ENCODE peak calls at places on chromosomes 6 and 20, in eight cellular contexts. H is endothelial cell of umbilical vein, F is GM12878, G is mammary epithelial cell, O is GM23338, U is PC-3, V is fibroblast of lung, L is HepG2. S is an unnamed sample.

GRCh38 chr20:57440678-57441509 is 49.7 kb downstream of the RBM38 start:
- DNase-seq in U (no peak), G (no peak), O (peak; percentile 42), H (no peak), L (no peak), F (no peak), V (peak; percentile 46), S (no peak)

GRCh38 chr6:3137057-3137777 is 18.7 kb downstream of the BPHL start:
- DNase-seq in H (no peak), U (no peak), F (no peak), O (no peak), L (no peak), V (no peak), G (no peak), S (no peak)

GRCh38 chr6:43847741-43848630 is 78.0 kb downstream of the VEGFA start:
- DNase-seq in F (no peak), O (no peak), G (no peak), H (no peak), V (peak; percentile 35), U (peak; percentile 45), L (no peak), S (no peak)

GRCh38 chr6:23413327-23414203 is 712.5 kb upstream of the NRSN1 start:
- DNase-seq in U (no peak), L (no peak), F (no peak), G (no peak), O (no peak), V (peak; percentile 40), H (no peak), S (no peak)

GRCh38 chr20:20233041-20233514 is 134.8 kb upstream of the INSM1 start:
- DNase-seq in L (no peak), G (no peak), H (peak; percentile 10), V (no peak), U (no peak), O (no peak), F (no peak), S (no peak)

GRCh38 chr6:169393753-169394152 is 140.1 kb upstream of the THBS2 start:
- DNase-seq in G (no peak), F (no peak), V (no peak), H (no peak), O (no peak), L (no peak), U (no peak), S (no peak)

GRCh38 chr6:127971945-127972391 is 71.1 kb upstream of the THEMIS start:
- DNase-seq in H (peak; percentile 46), V (peak; percentile 93), L (peak; percentile 6), U (peak; percentile 89), O (no peak), F (no peak), G (peak; percentile 82), S (peak; percentile 4)

GRCh38 chr20:2637246-2637645 is 15.2 kb upstream of the NOP56 start:
- DNase-seq in H (no peak), O (no peak), F (no peak), L (no peak), V (no peak), G (no peak), U (no peak), S (no peak)

GRCh38 chr6:3419624-3420272 is 37.1 kb downstream of the SLC22A23 start:
- DNase-seq in O (no peak), F (no peak), L (peak; percentile 87), H (no peak), V (peak; percentile 79), G (peak; percentile 79), U (peak; percentile 89), S (no peak)

GRCh38 chr20:47847882-47848485 is 62.7 kb upstream of the SULF2 start:
- DNase-seq in G (no peak), L (no peak), O (no peak), V (peak; percentile 21), F (no peak), H (no peak), U (peak; percentile 38), S (no peak)

GRCh38 chr6:62429781-62430180 is 143.8 kb upstream of the KHDRBS2 start:
- DNase-seq in G (no peak), H (no peak), F (no peak), U (no peak), V (no peak), L (no peak), O (no peak), S (no peak)

GRCh38 chr6:108989700-108990099 is 104.9 kb downstream of the SESN1 start:
- DNase-seq in O (no peak), F (no peak), L (peak; percentile 45), G (no peak), H (no peak), U (no peak), V (no peak), S (no peak)

GRCh38 chr6:33609444-33610034 is 11.6 kb upstream of the ITPR3 start:
- DNase-seq in V (peak; percentile 88), O (no peak), L (no peak), H (no peak), G (peak; percentile 38), F (no peak), U (peak; percentile 70), S (no peak)

DNA sequence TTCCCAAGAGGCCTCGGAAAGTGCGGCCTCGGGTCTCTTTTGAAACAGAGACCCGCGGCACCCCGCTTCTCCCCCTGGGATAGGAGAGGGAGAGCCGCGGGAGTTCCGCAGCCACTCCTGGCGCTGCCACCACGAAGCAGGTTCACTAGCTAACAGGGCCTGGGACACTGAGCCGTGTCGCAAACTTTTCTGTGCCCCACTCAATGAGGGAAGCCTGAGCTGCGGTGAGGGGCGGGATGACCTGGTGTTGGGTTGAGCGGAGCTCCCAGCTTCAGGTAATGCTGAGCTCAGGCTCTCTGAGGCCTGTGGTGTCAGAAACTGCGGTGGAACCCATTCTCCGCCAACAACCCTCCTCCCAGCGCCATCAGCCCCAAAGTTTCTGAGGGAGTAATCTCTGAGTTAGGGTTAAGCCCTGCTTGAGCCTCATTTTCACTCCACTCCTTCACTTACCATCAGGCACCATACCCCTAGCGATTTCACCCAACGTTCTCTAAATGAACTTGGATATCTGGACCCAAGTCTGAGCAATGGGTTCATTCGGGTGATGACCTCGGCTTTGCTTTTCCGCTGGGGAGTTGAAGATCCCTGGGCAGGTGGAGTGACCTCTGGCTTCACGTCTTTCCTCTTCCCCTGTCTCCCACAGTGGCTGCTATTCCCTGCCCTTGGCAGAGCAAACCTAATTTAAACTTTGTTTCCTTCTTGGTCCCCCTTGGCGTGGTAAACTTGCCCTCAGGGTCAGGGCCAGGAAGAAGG is 7.6 kb upstream of the TFAP2A start:
- DNase-seq in O (no peak), V (no peak), H (no peak), L (no peak), F (no peak), U (no peak), G (no peak), S (no peak)
- TF ChIP-seq EZH2 in O (peak; percentile 73), V (no peak), H (no peak), L (no peak), F (no peak), U (no peak), G (no peak), S (no peak)

GRCh38 chr20:37296371-37296770 is 6.9 kb downstream of the MANBAL start:
- DNase-seq in G (no peak), F (no peak), L (no peak), V (no peak), H (peak; percentile 39), O (no peak), U (no peak), S (no peak)

GRCh38 chr20:37299718-37300529 is 10.5 kb downstream of the MANBAL start:
- DNase-seq in L (peak; percentile 52), U (no peak), G (no peak), F (no peak), V (peak; percentile 74), H (no peak), O (no peak), S (no peak)

GRCh38 chr20:37297066-37297736 is 7.7 kb downstream of the MANBAL start:
- DNase-seq in O (no peak), F (no peak), L (no peak), H (no peak), G (peak; percentile 57), U (peak; percentile 71), V (peak; percentile 97), S (no peak)

GRCh38 chr20:37301120-37301519 is 11.7 kb downstream of the MANBAL start:
- DNase-seq in V (no peak), U (no peak), G (no peak), F (no peak), L (no peak), H (no peak), O (no peak), S (no peak)

DNA sequence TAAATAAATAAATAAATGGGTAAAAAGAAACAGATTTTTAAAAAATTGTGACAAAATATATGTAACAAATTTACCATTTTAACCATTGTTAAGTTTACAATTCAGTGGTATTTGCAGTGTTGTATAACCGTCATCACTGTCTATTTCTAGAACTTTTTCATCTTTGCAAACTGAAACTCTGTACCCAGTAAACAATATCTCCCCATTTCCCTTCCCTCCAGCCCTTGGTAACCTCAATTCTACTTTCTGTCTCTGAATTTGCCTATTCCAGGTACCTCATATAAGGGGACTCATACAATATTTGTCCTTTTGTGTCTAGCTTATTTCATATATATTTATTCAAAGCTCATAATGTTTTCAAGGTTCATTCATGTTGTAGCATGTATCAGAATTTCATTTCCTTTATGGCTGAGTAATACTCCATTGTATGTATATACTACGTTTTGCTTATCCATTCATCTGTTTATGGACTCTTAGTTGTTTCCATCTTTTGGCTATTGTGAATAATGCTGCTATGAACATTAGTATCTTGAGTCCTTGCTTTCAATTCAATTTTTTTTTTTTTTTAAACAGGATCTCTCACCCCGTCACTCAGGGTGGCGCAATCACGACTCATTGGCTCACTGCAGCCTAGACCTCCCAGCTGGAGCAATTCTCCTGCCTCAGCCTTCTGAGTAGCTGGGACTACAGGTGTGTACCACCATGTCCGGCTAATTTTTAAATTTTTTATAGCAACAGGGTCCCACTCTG is 8.9 kb downstream of the MANBAL start:
- DNase-seq in V (no peak), F (no peak), G (peak; percentile 79), O (no peak), U (peak; percentile 22), L (no peak), H (no peak), S (no peak)
- H3K4me3 ChIP-seq in V (no peak overlapping the region), F (no peak overlapping the region), G (no peak overlapping the region), O (no peak overlapping the region), U (no peak overlapping the region), L (no peak overlapping the region), H (no peak overlapping the region), S (no peak overlapping the region)

DNA sequence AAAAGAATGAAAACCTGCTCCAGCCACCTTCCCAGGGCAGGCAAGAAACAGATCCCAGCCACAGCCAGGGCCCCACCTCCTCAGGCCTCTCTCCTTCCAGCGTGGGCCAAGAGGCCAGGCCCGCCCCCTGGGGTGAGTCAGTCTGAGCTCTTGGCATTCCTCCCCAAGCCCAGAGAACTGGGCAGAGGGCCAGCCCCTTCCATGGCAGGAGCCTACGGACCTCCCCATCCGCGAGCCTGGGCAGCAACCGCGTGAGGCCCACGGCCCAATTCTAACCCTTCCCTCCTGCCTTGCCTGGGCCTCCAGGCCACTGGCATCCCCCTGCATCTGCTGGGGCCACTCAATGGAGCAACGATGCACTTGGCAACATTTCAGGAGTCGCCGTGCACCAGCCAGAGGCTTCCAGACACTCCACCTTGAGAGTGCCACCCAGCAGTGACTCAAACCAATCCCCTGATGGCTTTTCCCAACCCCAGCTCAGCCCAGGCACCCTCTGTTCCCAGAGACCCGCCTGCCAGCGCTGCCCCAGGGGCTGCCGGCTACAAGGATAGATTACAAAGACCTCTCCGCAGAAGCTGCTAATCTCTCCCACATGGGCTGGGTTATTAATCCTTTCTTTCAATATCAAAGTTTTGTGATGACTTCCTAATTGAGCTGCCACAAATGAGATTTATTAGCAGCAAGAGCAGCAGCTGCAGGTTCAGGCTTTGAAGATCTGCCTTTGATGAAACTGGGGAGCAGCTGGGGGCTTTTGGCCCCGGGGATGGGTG is 85.8 kb downstream of the NFATC2 start:
- DNase-seq in V (peak; percentile 95), G (peak; percentile 96), L (peak; percentile 78), U (peak; percentile 100), F (no peak), H (peak; percentile 99), O (peak; percentile 35), S (peak; percentile 83)
- H3K27ac ChIP-seq in V (peak overlapping the region; percentile 41), G (peak overlapping the region; percentile 58), L (no peak overlapping the region), U (peak overlapping the region; percentile 91), F (no peak overlapping the region), H (peak overlapping the region; percentile 71), O (no peak overlapping the region), S (peak overlapping the region; percentile 67)

GRCh38 chr6:70673054-70673453 is 5.4 kb downstream of the SMAP1 start:
- DNase-seq in O (peak; percentile 30), F (no peak), H (no peak), L (peak; percentile 6), U (no peak), V (peak; percentile 5), G (no peak), S (no peak)
- TF ChIP-seq EZH2 in O (no peak), F (no peak), H (no peak), L (no peak), U (no peak), V (no peak), G (no peak), S (no peak)